ENCODE peak calls at places on chromosomes 12 and 14, in four cellular contexts. J is GM23248, S is endodermal cell, Q is PC-3. H is an unnamed sample. For H3K27me3, the result is how much of the 10 kb centered on the place peaks cover.

GRCh38 chr14:22266141-22266442 is 322.9 kb downstream of the DAD1 start:
- DNase-seq in Q (peak), S (no peak), J (no peak), H (no peak)

GRCh38 chr12:64320611-64321010 is 69.9 kb downstream of the C12orf56 start:
- DNase-seq in S (no peak), J (no peak), Q (no peak), H (no peak)

GRCh38 chr14:105448706-105449111 is 25.9 kb upstream of the CRIP2 start:
- DNase-seq in Q (peak), J (peak), S (peak), H (peak)

GRCh38 chr14:106210650-106211049 is 684.3 kb downstream of the TMEM121 start:
- DNase-seq in J (no peak), S (no peak), Q (no peak), H (no peak)

GRCh38 chr14:22375321-22375930 is 213.6 kb downstream of the DAD1 start:
- DNase-seq in S (no peak), J (peak), Q (peak), H (no peak)

GRCh38 chr14:75497191-75497590 is 25.1 kb upstream of the BATF start:
- DNase-seq in Q (no peak), J (no peak), S (no peak), H (peak)

GRCh38 chr12:58541300-58541690 is 379.0 kb downstream of the LRIG3 start:
- DNase-seq in S (no peak), Q (no peak), J (peak), H (no peak)

GRCh38 chr12:104136577-104136976 is 1.4 kb downstream of the NFYB start:
- DNase-seq in J (peak), Q (peak), S (no peak), H (no peak)

GRCh38 chr12:1593232-1594044 is 943 bp downstream of the FBXL14 start:
- DNase-seq in S (peak), J (peak), Q (peak), H (peak)

GRCh38 chr14:105925615-105926414 is 399.4 kb downstream of the TMEM121 start:
- DNase-seq in Q (no peak), J (no peak), S (no peak), H (no peak)

GRCh38 chr12:64097346-64098105 is 124.6 kb downstream of the KICS2 start:
- DNase-seq in J (peak), Q (no peak), S (no peak), H (no peak)

GRCh38 chr12:130710001-130710732 is 5.9 kb downstream of the RIMBP2 start:
- DNase-seq in Q (no peak), J (no peak), S (peak), H (no peak)

GRCh38 chr14:75542585-75543091 is 20.4 kb downstream of the BATF start:
- DNase-seq in J (peak), S (no peak), Q (no peak), H (peak)

GRCh38 chr14:64752909-64753308 is 48.7 kb downstream of the PLEKHG3 start:
- DNase-seq in J (no peak), S (no peak), Q (no peak), H (no peak)

GRCh38 chr14:104393898-104394605 is 185.5 kb upstream of the C14orf180 start:
- DNase-seq in J (no peak), S (no peak), Q (no peak), H (peak)

GRCh38 chr12:130155416-130156073 is 6.7 kb upstream of the FZD10 start:
- DNase-seq in S (no peak), J (no peak), Q (peak), H (no peak)

GRCh38 chr14:99884834-99885648 is 91.8 kb downstream of the EML1 start:
- DNase-seq in Q (peak), J (peak), S (no peak), H (no peak)

GRCh38 chr12:64034901-64035576 is 187.1 kb downstream of the KICS2 start:
- DNase-seq in Q (no peak), S (no peak), J (no peak), H (no peak)

GRCh38 chr14:24172261-24172860 is 481 bp downstream of the REC8 start:
- DNase-seq in J (no peak), S (peak), Q (no peak), H (no peak)

GRCh38 chr12:88578821-88579518 is 1.3 kb downstream of the KITLG start:
- DNase-seq in Q (peak), S (peak), J (peak), H (no peak)

GRCh38 chr12:15171015-15171646 is 50.1 kb downstream of the RERG start:
- DNase-seq in Q (no peak), J (no peak), S (no peak), H (no peak)

GRCh38 chr14:38469156-38469555 is 213.3 kb upstream of the CLEC14A start:
- DNase-seq in J (peak), S (no peak), Q (no peak), H (no peak)

GRCh38 chr12:51687142-51687935 is 96.3 kb downstream of the SCN8A start:
- DNase-seq in J (peak), Q (peak), S (no peak), H (no peak)

GRCh38 chr14:57918791-57919190 is 52.9 kb upstream of the SLC35F4 start:
- DNase-seq in S (no peak), Q (no peak), J (no peak), H (no peak)

GRCh38 chr12:51871918-51872688 is 15.8 kb upstream of the ANKRD33 start:
- DNase-seq in S (no peak), Q (no peak), J (no peak), H (no peak)

GRCh38 chr12:109811624-109811995 is 21.6 kb downstream of the TRPV4 start:
- DNase-seq in Q (no peak), J (no peak), S (peak), H (no peak)

GRCh38 chr12:71871116-71871515 is 31.6 kb downstream of the TBC1D15 start:
- DNase-seq in S (no peak), Q (peak), J (peak), H (no peak)

GRCh38 chr12:90301734-90302133 is 593.1 kb upstream of the ATP2B1 start:
- DNase-seq in J (no peak), S (no peak), Q (no peak), H (no peak)

DNA sequence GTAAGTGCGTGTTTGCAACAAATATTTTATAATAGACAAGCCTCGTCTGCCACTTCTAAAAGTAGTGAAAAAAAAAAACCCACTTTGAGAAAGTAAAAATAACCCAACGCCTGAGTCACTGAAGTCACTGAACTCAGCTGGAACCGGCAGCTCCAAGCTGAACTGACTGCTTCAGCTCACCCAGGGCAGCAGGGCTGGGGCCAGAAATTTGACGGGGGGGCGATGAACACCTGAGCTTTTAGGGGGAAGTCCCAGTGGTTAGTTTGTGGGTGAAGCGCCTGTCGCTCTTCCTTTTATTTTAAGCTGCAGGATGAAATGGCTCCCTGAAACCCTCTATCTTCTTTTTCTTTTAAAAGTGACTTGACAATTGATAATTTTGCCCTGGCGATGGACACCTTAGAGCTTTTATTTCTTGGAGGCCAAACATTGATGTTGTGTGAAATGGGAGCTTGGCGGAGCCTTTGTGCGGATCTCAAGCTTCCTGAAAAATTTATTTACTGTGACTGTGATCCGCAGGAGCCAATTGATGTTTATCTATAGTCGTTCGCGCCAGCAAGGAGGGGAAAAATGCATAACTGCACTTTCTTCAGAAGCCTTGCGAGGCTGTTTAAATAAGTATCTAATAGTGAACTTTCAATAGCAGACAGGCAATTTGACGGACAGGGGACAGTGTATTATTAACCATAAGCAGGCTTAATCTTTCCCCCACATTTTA is 173.2 kb upstream of the MYL2 start:
- DNase-seq in S (no peak), J (no peak), Q (no peak), H (peak)
- H3K27me3 ChIP-seq in S (under half), J (under half), Q (half or more), H (under half)

DNA sequence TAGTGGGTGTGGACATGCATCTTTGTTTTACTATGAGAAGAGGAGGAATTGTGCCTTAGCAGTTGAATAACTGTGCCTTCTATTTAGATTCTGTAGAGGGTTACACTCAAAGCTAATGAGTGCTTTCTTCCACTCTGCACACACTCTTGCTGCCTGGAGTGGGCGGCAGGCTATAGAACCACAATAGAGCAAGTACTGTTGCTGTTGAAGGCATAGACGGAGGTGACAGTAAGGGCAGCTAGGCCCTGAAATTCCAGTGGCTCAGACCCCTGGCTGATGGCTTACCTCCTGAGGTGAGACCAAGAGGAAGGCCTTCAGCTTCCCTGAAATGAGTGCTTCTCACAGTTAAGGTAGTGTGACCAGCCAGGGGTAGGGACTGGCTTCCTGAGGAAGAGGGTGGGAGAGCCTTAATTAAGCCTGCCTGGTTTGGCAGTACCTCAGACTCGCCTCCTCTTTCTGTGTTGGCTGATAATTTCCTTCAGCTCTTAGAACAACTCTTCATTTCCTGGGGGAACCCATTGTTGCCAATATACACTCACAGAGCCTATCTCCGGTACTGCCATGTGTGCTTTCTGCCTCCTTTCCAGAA is 24.7 kb downstream of the SUSD6 start:
- DNase-seq in S (no peak), Q (no peak), J (no peak), H (no peak)
- H3K27ac ChIP-seq in S (peak), Q (no peak), J (no peak), H (no peak)

GRCh38 chr12:132615579-132616066 is 3.0 kb upstream of the P2RX2 start:
- DNase-seq in Q (no peak), S (no peak), J (no peak), H (no peak)
- H3K27me3 ChIP-seq in Q (under half), S (half or more), J (under half), H (under half)

GRCh38 chr14:50823051-50823762 is 7.8 kb downstream of the NIN start:
- DNase-seq in Q (peak), S (no peak), J (peak), H (no peak)
- H3K27ac ChIP-seq in Q (peak), S (no peak), J (peak), H (peak)

GRCh38 chr12:3135522-3136461 is 58.6 kb downstream of the TSPAN9 start:
- DNase-seq in S (peak), Q (peak), J (peak), H (peak)
- H3K27me3 ChIP-seq in S (under half), Q (under half), J (under half), H (under half)

H was measured in CD8-positive, alpha-beta T cell.